ENCODE peak calls at places on chromosomes 13 and 19, in four cellular contexts. H is GM12878, I is K562, E is H1. X is an unnamed sample.

GRCh38 chr13:24617394-24618218 is 62.6 kb upstream of the ATP12A start:
- DNase-seq in H (no peak), E (no peak), I (no peak), X (no peak)

GRCh38 chr13:48402325-48402962 is 10.5 kb downstream of the LPAR6 start:
- DNase-seq in I (no peak), E (no peak), H (peak), X (no peak)

GRCh38 chr19:42284641-42285341 is 15.7 kb downstream of the CIC start:
- DNase-seq in H (no peak), I (no peak), E (no peak), X (no peak)

GRCh38 chr19:8161135-8161646 is 11.8 kb upstream of the FBN3 start:
- DNase-seq in E (no peak), H (peak), I (peak), X (peak)

GRCh38 chr13:107734891-107735620 is 480.3 kb downstream of the LIG4 start:
- DNase-seq in E (no peak), H (no peak), I (no peak), X (no peak)

GRCh38 chr13:49652691-49653305 is 24.5 kb downstream of the ARL11 start:
- DNase-seq in H (no peak), E (no peak), I (peak), X (peak)

GRCh38 chr13:105037064-105037463 is 1498.4 kb downstream of the EFNB2 start:
- DNase-seq in I (no peak), H (no peak), E (no peak), X (no peak)

GRCh38 chr19:35545855-35546381 is 492 bp downstream of the TMEM147 start:
- DNase-seq in I (peak), E (no peak), H (peak), X (no peak)

GRCh38 chr19:48363500-48363809 is 285 bp downstream of the TMEM143 start:
- DNase-seq in I (peak), H (no peak), E (no peak), X (no peak)

GRCh38 chr19:49058592-49058991 is 1.0 kb upstream of the CGB7 start:
- DNase-seq in I (peak), H (no peak), E (no peak), X (no peak)

GRCh38 chr13:99384468-99384867 is 77.3 kb upstream of the GPR183 start:
- DNase-seq in I (no peak), E (no peak), H (no peak), X (no peak)

GRCh38 chr19:16262618-16263017 is 62.0 kb upstream of the KLF2 start:
- DNase-seq in H (no peak), E (no peak), I (no peak), X (peak)

GRCh38 chr13:111506131-111506530 is 185.7 kb downstream of the TEX29 start:
- DNase-seq in I (no peak), H (no peak), E (no peak), X (no peak)

GRCh38 chr19:16807416-16808274 is 21.6 kb upstream of the SIN3B start:
- DNase-seq in I (no peak), H (no peak), E (no peak), X (no peak)

GRCh38 chr19:39498262-39499081 is at the start of gene DLL3:
- DNase-seq in E (no peak), I (peak), H (no peak), X (no peak)

GRCh38 chr13:37488682-37489081 is 109.9 kb downstream of the POSTN start:
- DNase-seq in I (no peak), E (no peak), H (no peak), X (no peak)

GRCh38 chr13:33722216-33722900 is 95.6 kb upstream of the RFC3 start:
- DNase-seq in E (no peak), H (no peak), I (no peak), X (no peak)

GRCh38 chr13:41064493-41064892 is 3.2 kb downstream of the WBP4 start:
- DNase-seq in H (no peak), I (no peak), E (no peak), X (no peak)

GRCh38 chr19:45821570-45821969 is 6.5 kb upstream of the RSPH6A start:
- DNase-seq in E (no peak), I (no peak), H (no peak), X (no peak)

GRCh38 chr19:45819769-45820168 is 4.7 kb upstream of the RSPH6A start:
- DNase-seq in I (no peak), H (no peak), E (no peak), X (no peak)

GRCh38 chr19:45822716-45823115 is 7.6 kb upstream of the RSPH6A start:
- DNase-seq in E (no peak), H (no peak), I (no peak), X (no peak)

GRCh38 chr19:45821103-45821521 is 6.0 kb upstream of the RSPH6A start:
- DNase-seq in H (no peak), I (no peak), E (no peak), X (no peak)

DNA sequence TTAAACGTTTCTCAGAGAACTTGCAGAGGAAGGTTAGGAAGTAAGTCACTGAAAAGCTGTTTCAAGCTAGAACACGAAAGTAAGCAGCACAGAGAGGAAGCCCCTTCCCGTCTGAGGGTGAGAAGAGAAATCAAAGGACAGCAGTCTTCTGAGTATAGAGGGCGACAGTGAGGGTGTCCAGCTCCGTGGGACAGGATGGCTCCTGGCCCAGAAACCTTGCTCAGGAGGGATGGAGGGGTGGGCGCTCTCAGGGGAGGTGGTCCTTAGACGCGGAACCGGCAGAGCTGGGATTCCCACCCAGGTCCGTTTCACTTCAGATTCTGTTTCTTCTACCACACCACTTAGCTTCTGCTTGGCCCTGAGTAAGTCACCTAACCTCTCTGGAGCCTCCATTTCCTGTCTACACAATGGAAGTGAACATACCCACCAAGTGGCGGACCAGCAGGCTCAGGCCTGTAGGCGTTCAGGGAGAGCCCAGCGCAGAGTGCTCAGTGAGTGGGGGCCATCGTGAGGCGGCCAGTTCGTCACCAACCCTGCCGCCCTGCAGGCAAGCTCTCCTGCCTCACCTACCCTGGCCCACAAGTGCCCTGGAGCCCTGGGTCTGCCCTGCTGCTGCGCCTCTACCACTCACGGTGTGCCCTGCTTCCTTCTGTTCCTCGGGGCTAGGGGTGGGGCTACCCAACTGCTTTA is 5.5 kb upstream of the RSPH6A start:
- DNase-seq in I (no peak), E (no peak), H (no peak), X (no peak)
- TF ChIP-seq CBX5 in I (no peak), E (no peak), H (no peak), X (no peak)

GRCh38 chr19:19627716-19628498 is at the start of gene LPAR2:
- DNase-seq in E (no peak), I (no peak), H (no peak), X (no peak)
- TF ChIP-seq CBX5 in E (no peak), I (no peak), H (no peak), X (no peak)

GRCh38 chr13:44919103-44919804 is 70.0 kb downstream of the NUFIP1 start:
- DNase-seq in I (no peak), H (no peak), E (no peak), X (no peak)
- TF ChIP-seq CBX5 in I (no peak), H (no peak), E (no peak), X (no peak)

GRCh38 chr13:98343461-98343860 is 166.4 kb upstream of the RNF113B start:
- DNase-seq in E (no peak), I (no peak), H (no peak), X (no peak)

GRCh38 chr13:98348476-98348875 is 171.4 kb upstream of the RNF113B start:
- DNase-seq in H (no peak), I (no peak), E (no peak), X (no peak)

GRCh38 chr13:98344392-98344791 is 167.3 kb upstream of the RNF113B start:
- DNase-seq in H (no peak), E (no peak), I (no peak), X (no peak)

GRCh38 chr13:98346904-98347636 is 170.0 kb upstream of the RNF113B start:
- DNase-seq in I (no peak), H (no peak), E (no peak), X (no peak)

GRCh38 chr13:98345103-98345899 is 168.2 kb upstream of the RNF113B start:
- DNase-seq in H (no peak), E (no peak), I (no peak), X (no peak)
- TF ChIP-seq CBX5 in H (no peak), E (no peak), I (no peak), X (no peak)

DNA sequence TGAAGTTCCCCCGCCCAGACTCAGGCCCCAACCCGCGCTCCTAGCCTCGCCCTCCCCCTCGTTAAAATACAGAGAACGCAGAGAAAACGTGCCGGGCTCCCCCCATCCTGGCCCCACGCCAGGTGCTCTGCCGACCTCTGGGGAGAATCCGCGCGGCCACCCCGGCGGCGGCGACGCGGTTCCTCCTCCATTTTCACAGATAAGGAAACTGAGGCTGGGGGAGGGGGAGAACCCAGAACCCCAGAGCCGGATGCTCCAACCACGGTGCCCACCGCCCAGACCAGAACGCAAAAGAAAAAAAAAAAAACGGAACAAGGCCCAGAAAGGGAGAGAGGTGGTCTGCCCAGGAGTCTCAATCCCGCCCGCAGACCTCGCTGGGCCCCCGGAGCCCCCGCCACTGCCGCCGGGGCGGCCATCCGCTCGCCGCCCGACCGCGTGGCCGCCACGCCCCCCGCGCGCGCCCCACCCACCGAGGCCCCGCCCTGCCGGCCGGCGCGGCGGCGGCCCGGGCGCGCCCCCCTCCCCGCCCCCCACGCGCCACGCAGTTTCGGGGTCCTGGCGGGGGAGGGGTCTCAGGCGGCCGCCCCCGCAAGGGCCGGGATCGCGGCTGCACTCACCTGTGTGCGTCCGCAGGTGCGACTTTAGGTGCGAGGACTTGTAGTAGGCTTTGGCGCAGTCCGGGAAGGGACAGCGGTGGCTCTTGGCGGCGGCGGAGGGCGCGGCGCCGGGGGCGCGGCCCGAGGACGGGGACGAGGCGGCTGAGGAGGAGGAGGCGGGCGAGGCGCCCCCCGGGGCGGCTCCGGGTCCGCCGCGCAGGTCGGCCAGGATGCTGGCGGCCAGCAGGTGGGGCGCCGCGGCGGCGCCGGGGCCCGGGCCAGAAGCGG is 713 bp downstream of the KLF16 start:
- DNase-seq in H (no peak), I (peak), E (no peak), X (no peak)
- TF ChIP-seq CBX5 in H (no peak), I (no peak), E (no peak), X (no peak)

GRCh38 chr13:43203781-43204180 is 180.4 kb downstream of the DNAJC15 start:
- DNase-seq in E (no peak), H (no peak), I (no peak), X (no peak)
- TF ChIP-seq CBX5 in E (no peak), H (no peak), I (no peak), X (no peak)

DNA sequence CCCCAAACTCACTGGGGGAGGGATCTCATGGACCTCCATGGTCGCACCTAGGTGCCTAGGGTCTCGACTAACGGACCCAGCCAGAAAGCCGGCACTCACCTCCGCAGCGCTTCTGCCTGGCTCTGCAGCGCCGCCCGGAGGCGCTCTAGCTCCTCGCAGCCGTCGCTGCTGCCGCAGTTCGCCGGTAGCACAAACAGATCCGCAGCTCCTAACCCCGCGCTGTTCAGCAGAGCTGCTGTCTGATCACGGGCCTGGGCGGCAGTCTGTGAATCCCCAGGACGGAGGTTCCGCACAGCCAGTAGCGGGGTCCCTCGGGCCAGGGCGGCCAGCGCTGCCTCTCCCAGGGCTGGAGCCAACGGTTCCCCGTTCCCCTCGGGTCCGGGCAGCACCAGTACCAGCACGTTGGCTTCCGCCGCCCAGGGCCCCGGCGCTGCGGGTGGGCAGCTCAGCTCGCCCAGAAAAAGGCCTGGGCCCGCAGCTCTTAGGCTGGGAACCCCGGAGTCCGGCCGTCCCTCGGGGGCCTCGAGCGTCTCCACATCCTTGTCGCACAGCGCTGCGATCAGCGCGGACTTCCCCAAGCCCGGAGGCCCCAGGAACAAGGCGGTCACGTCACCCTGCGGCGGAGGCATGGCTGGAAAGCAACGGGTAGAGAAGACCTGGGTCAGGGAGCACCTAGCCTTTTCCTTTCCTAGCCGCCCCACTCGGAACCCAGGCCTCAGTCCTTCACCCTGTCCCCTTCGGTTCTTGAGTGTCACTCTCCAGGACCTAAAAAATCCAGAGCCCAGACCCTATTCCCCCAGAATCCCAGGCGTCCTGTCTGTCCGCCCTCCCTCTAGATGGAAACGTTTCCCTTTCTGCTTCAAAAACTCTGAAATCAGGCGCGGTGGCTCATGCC is 977 bp downstream of the IRGQ start:
- DNase-seq in H (no peak), I (peak), E (no peak), X (peak)
- TF ChIP-seq CBX5 in H (no peak), I (no peak), E (no peak), X (no peak)

DNA sequence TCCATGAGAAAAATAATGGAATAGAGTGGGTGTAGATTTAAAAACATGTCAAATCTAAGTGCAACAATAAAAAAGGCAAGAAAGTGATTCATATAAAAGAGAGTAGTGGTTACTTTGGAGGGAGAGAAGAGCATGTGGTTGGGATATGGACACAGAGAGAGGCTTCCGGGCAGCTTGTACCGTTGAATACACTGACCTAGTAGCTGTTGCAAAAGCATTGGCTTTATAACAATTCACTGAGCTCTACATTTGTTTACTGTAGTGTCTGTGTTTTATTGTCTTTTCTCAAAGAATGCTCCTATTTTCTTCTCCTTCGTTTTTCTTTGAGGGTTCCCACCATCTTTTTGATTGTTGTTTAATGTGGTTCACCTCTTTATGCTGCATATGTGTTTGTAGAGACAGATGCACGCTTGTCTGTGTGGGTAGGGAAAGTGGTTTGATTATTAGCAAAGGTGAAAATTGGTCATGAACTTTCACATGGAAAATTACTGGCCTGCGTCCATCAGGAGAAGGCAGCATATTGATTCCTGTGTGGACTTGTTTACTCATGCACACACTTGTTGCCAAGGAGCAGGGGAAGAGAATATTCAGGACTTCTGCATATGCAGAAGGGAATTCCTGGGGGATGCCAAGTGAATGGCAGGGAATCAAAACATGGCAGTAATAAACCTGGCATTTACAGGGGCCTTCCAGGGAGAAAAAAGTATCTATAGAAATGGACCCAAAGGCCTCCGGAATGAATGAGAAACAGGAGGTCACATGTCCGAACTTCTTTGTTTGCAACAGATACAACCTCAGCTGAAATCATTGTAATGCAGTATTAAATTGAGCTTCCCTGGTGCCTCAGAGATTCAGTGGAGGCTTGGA is 30.0 kb upstream of the IRS2 start:
- DNase-seq in E (no peak), H (no peak), I (no peak), X (no peak)
- TF ChIP-seq CBX5 in E (no peak), H (no peak), I (no peak), X (no peak)

DNA sequence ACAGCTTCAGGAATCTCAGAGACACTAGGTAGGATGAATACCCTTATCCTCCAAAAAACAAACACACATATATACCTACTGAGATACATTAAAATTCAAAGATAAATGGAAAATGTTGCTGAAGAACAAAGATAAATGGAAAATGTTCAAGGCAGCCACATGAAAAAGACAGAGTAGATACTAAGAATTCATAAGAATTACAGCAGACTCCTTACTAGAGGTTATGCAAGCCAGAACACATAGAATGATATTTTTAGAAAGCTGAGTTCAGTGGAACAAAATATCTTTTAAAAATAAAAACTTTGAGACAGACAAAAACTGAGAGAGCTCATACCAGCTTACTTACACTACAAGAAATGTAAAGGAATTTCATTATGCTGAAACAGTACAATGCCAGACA is 35.6 kb downstream of the UCHL3 start:
- DNase-seq in I (no peak), H (no peak), E (no peak), X (no peak)
- TF ChIP-seq CBX5 in I (no peak), H (peak), E (no peak), X (no peak)

GRCh38 chr19:3363841-3364500 is 2.4 kb upstream of the NFIC start:
- DNase-seq in H (no peak), I (no peak), E (no peak), X (no peak)
- TF ChIP-seq CBX5 in H (no peak), I (no peak), E (no peak), X (no peak)

X was measured in HepG2.